ENCODE peak calls at places on chromosomes 2 and 18, in five cellular contexts. B is ELR, S is foreskin keratinocyte, Y is cardiac fibroblast, J is mesothelial cell of epicardium. T is an unnamed sample.

GRCh38 chr2:11864724-11865123 is 118.3 kb downstream of the LPIN1 start:
- DNase-seq in S (no peak), Y (no peak), B (no peak), J (no peak), T (no peak)

GRCh38 chr2:235494716-235495372 is 1.0 kb downstream of the AGAP1 start:
- DNase-seq in J (peak), B (peak), S (no peak), Y (peak), T (no peak)

GRCh38 chr2:167817422-167817821 is 430.0 kb downstream of the STK39 start:
- DNase-seq in S (no peak), J (no peak), B (no peak), Y (no peak), T (no peak)

GRCh38 chr2:201116959-201117734 is 1.2 kb downstream of the CFLAR start:
- DNase-seq in Y (peak), J (no peak), B (peak), S (peak), T (no peak)

GRCh38 chr2:30230479-30230854 is 867 bp upstream of the LBH start:
- DNase-seq in Y (peak), B (no peak), J (peak), S (no peak), T (no peak)

GRCh38 chr2:161049571-161049970 is 110.7 kb upstream of the TANK start:
- DNase-seq in Y (no peak), S (no peak), B (peak), J (no peak), T (no peak)

GRCh38 chr18:68083131-68083530 is 566.6 kb upstream of the DSEL start:
- DNase-seq in S (peak), Y (peak), J (no peak), B (no peak), T (no peak)

GRCh38 chr2:27581417-27582128 is 1.3 kb upstream of the ZNF512 start:
- DNase-seq in Y (no peak), J (no peak), S (no peak), B (no peak), T (no peak)

GRCh38 chr2:31324000-31324633 is 90.2 kb downstream of the EHD3 start:
- DNase-seq in Y (no peak), J (no peak), B (peak), S (no peak), T (no peak)

GRCh38 chr2:174153757-174154680 is 94.3 kb downstream of the OLA1 start:
- DNase-seq in B (peak), Y (peak), J (no peak), S (peak), T (no peak)

GRCh38 chr2:27088644-27089043 is 2.1 kb downstream of the KHK start:
- DNase-seq in B (no peak), J (no peak), Y (no peak), S (no peak), T (no peak)

GRCh38 chr2:159725713-159726112 is 13.4 kb downstream of the MARCHF7 start:
- DNase-seq in S (no peak), J (no peak), B (no peak), Y (no peak), T (no peak)

GRCh38 chr2:210544191-210544590 is 12.2 kb upstream of the CPS1 start:
- DNase-seq in Y (no peak), J (no peak), B (no peak), S (peak), T (no peak)

GRCh38 chr2:149538138-149538833 is 49.3 kb downstream of the MMADHC start:
- DNase-seq in B (peak), J (no peak), S (peak), Y (no peak), T (no peak)

GRCh38 chr2:19158211-19158610 is 200.2 kb downstream of the OSR1 start:
- DNase-seq in B (no peak), J (no peak), Y (no peak), S (no peak), T (no peak)

GRCh38 chr18:61628085-61628484 is 264.7 kb downstream of the RNF152 start:
- DNase-seq in J (no peak), S (peak), Y (no peak), B (peak), T (no peak)

GRCh38 chr2:232292395-232293154 is 86.0 kb upstream of the ALPP start:
- DNase-seq in Y (peak), J (peak), S (no peak), B (peak), T (no peak)

GRCh38 chr18:24913507-24914147 is 438.3 kb downstream of the ZNF521 start:
- DNase-seq in Y (no peak), B (no peak), J (no peak), S (no peak), T (no peak)

GRCh38 chr2:173997779-173998178 is 32.6 kb upstream of the SP3 start:
- DNase-seq in S (no peak), Y (peak), B (no peak), J (no peak), T (no peak)

GRCh38 chr18:2002178-2002577 is 569.1 kb downstream of the METTL4 start:
- DNase-seq in S (no peak), B (no peak), Y (peak), J (no peak), T (no peak)

GRCh38 chr2:191637182-191638078 is 40.5 kb upstream of the NABP1 start:
- DNase-seq in B (peak), S (no peak), Y (peak), J (no peak), T (no peak)

GRCh38 chr18:73839441-73839840 is 308.2 kb downstream of the FBXO15 start:
- DNase-seq in Y (no peak), B (no peak), J (no peak), S (no peak), T (no peak)

GRCh38 chr2:88191722-88192042 is 21.5 kb downstream of the THNSL2 start:
- DNase-seq in J (no peak), S (no peak), Y (no peak), B (no peak), T (no peak)

GRCh38 chr2:145538661-145539319 is 1018.9 kb upstream of the ZEB2 start:
- DNase-seq in B (no peak), J (no peak), Y (no peak), S (no peak), T (no peak)

GRCh38 chr2:66428986-66429612 is 5.8 kb upstream of the MEIS1 start:
- DNase-seq in J (no peak), Y (peak), S (no peak), B (peak), T (no peak)

GRCh38 chr2:27776097-27776496 is 4.6 kb downstream of the MRPL33 start:
- DNase-seq in Y (peak), B (peak), S (no peak), J (peak), T (no peak)

GRCh38 chr2:115234175-115234574 is 791.7 kb downstream of the DPP10 start:
- DNase-seq in B (no peak), S (no peak), Y (no peak), J (no peak), T (no peak)

GRCh38 chr2:45145073-45145899 is 136.0 kb upstream of the SIX2 start:
- DNase-seq in S (no peak), J (no peak), Y (no peak), B (no peak), T (no peak)

GRCh38 chr2:206982360-206982759 is 43.0 kb downstream of the CPO start:
- DNase-seq in B (no peak), Y (no peak), S (no peak), J (no peak), T (no peak)

GRCh38 chr2:120863173-120863545 is 127.5 kb downstream of the GLI2 start:
- DNase-seq in J (no peak), B (no peak), S (no peak), Y (no peak), T (no peak)

GRCh38 chr2:233120459-233120858 is 60.3 kb downstream of the INPP5D start:
- DNase-seq in S (no peak), Y (no peak), J (no peak), B (no peak), T (no peak)

GRCh38 chr2:218853766-218854165 is 5.8 kb upstream of the WNT6 start:
- DNase-seq in B (peak), J (no peak), Y (peak), S (no peak), T (no peak)

GRCh38 chr2:28423856-28424605 is 31.4 kb downstream of the FOSL2 start:
- DNase-seq in Y (no peak), S (no peak), J (no peak), B (no peak), T (no peak)

GRCh38 chr18:55452123-55452611 is 135.8 kb downstream of the TCF4 start:
- DNase-seq in S (peak), J (no peak), Y (peak), B (no peak), T (no peak)

GRCh38 chr2:26687328-26687727 is 5.2 kb upstream of the KCNK3 start:
- DNase-seq in B (no peak), S (no peak), J (no peak), Y (no peak), T (no peak)

T was measured in activated T-helper 9 cell treated with anti-CD3 and anti-CD28 coated beads, Interleukin-2, amount 50 U/mL, for 16 hours.